ENCODE peak calls at places on chromosome 4, in nine cellular contexts. V is stomach, B is prostate gland, K is endodermal cell, S is Karpas-422, H is sigmoid colon, D is GM23248, R is body of pancreas, Q is OCI-LY7. T is an unnamed sample. For H3K4me1, the result is how much of the 10 kb centered on the place peaks cover.

GRCh38 chr4:2353222-2354107 is 65.0 kb downstream of the ZFYVE28 start:
- DNase-seq in V (no peak), B (no peak), K (peak), S (no peak), H (peak), D (no peak), R (no peak), Q (no peak), T (no peak)

GRCh38 chr4:28369504-28369903 is 1508.9 kb downstream of the STIM2 start:
- DNase-seq in V (no peak), B (no peak), K (no peak), S (no peak), H (no peak), D (peak), R (no peak), Q (no peak), T (no peak)

GRCh38 chr4:145618210-145618911 is 824 bp upstream of the MMAA start:
- DNase-seq in V (no peak), B (no peak), K (no peak), S (peak), H (no peak), D (peak), R (no peak), Q (peak), T (peak)

GRCh38 chr4:125303821-125304220 is 10.9 kb upstream of the FAT4 start:
- DNase-seq in V (no peak), B (no peak), K (no peak), S (no peak), H (no peak), D (no peak), R (no peak), Q (no peak), T (no peak)

GRCh38 chr4:37008199-37008598 is 236.3 kb upstream of the NWD2 start:
- DNase-seq in V (peak), B (peak), K (no peak), S (no peak), H (no peak), D (no peak), R (peak), Q (peak), T (no peak)

GRCh38 chr4:100095729-100096595 is 94.3 kb downstream of the DDIT4L start:
- DNase-seq in V (peak), B (peak), K (peak), S (peak), H (peak), D (peak), R (peak), Q (peak), T (peak)

GRCh38 chr4:152635876-152636275 is 43.9 kb downstream of the TMEM154 start:
- DNase-seq in V (no peak), B (no peak), K (no peak), S (no peak), H (no peak), D (no peak), R (no peak), Q (no peak), T (no peak)

GRCh38 chr4:30828290-30828926 is 108.2 kb downstream of the PCDH7 start:
- DNase-seq in V (no peak), B (no peak), K (no peak), S (no peak), H (no peak), D (no peak), R (no peak), Q (no peak), T (no peak)

GRCh38 chr4:129345680-129346079 is 249.7 kb downstream of the C4orf33 start:
- DNase-seq in V (no peak), B (no peak), K (no peak), S (no peak), H (no peak), D (no peak), R (no peak), Q (no peak), T (no peak)

GRCh38 chr4:83071116-83071515 is 36.1 kb downstream of the COPS4 start:
- DNase-seq in V (no peak), B (no peak), K (no peak), S (no peak), H (no peak), D (no peak), R (no peak), Q (no peak), T (no peak)

GRCh38 chr4:1026115-1026514 is 14.7 kb downstream of the FGFRL1 start:
- DNase-seq in V (peak), B (no peak), K (peak), S (peak), H (no peak), D (no peak), R (peak), Q (peak), T (no peak)

GRCh38 chr4:76326515-76326914 is 20.0 kb downstream of the STBD1 start:
- DNase-seq in V (no peak), B (no peak), K (no peak), S (no peak), H (no peak), D (no peak), R (no peak), Q (no peak), T (no peak)

GRCh38 chr4:4901877-4902276 is 42.4 kb downstream of the MSX1 start:
- DNase-seq in V (no peak), B (no peak), K (peak), S (peak), H (no peak), D (no peak), R (no peak), Q (peak), T (no peak)

GRCh38 chr4:84971319-84971932 is 4.9 kb upstream of the WDFY3 start:
- DNase-seq in V (no peak), B (no peak), K (no peak), S (peak), H (no peak), D (peak), R (no peak), Q (peak), T (no peak)

GRCh38 chr4:18976884-18977283 is 955.3 kb upstream of the LCORL start:
- DNase-seq in V (no peak), B (no peak), K (no peak), S (no peak), H (no peak), D (no peak), R (no peak), Q (no peak), T (no peak)

GRCh38 chr4:102438873-102439614 is 62.1 kb upstream of the NFKB1 start:
- DNase-seq in V (no peak), B (peak), K (no peak), S (no peak), H (no peak), D (peak), R (no peak), Q (no peak), T (no peak)

GRCh38 chr4:83686166-83686565 is 150.3 kb downstream of the GPAT3 start:
- DNase-seq in V (no peak), B (no peak), K (no peak), S (no peak), H (no peak), D (peak), R (no peak), Q (no peak), T (no peak)

GRCh38 chr4:149555146-149555545 is 260.5 kb downstream of the IQCM start:
- DNase-seq in V (no peak), B (no peak), K (no peak), S (no peak), H (no peak), D (no peak), R (no peak), Q (no peak), T (no peak)

GRCh38 chr4:65538571-65538970 is 131.7 kb downstream of the EPHA5 start:
- DNase-seq in V (no peak), B (no peak), K (no peak), S (no peak), H (no peak), D (peak), R (no peak), Q (no peak), T (no peak)

GRCh38 chr4:150495550-150495949 is 86.4 kb upstream of the MAB21L2 start:
- DNase-seq in V (no peak), B (no peak), K (no peak), S (peak), H (no peak), D (no peak), R (no peak), Q (no peak), T (no peak)

GRCh38 chr4:78747328-78747946 is 28.7 kb upstream of the BMP2K start:
- DNase-seq in V (no peak), B (no peak), K (no peak), S (no peak), H (no peak), D (peak), R (no peak), Q (no peak), T (no peak)

GRCh38 chr4:165207016-165207430 is 338 bp upstream of the KLHL2 start:
- DNase-seq in V (no peak), B (peak), K (no peak), S (peak), H (peak), D (peak), R (peak), Q (peak), T (no peak)

GRCh38 chr4:126441173-126441810 is 1126.5 kb downstream of the FAT4 start:
- DNase-seq in V (no peak), B (no peak), K (no peak), S (no peak), H (no peak), D (peak), R (no peak), Q (no peak), T (no peak)

GRCh38 chr4:189792819-189793618 is 147.7 kb upstream of the FRG1 start:
- DNase-seq in V (peak), B (peak), K (peak), S (peak), H (peak), D (peak), R (peak), Q (peak), T (peak)

GRCh38 chr4:129583868-129584267 is 487.9 kb downstream of the C4orf33 start:
- DNase-seq in V (no peak), B (no peak), K (peak), S (no peak), H (no peak), D (no peak), R (no peak), Q (no peak), T (peak)

GRCh38 chr4:80492761-80493160 is 157.2 kb downstream of the CFAP299 start:
- DNase-seq in V (peak), B (no peak), K (no peak), S (no peak), H (no peak), D (no peak), R (no peak), Q (peak), T (no peak)

GRCh38 chr4:2755821-2756690 is at the start of gene TNIP2:
- DNase-seq in V (peak), B (peak), K (peak), S (peak), H (peak), D (peak), R (peak), Q (peak), T (peak)

GRCh38 chr4:100633269-100633668 is 115.4 kb upstream of the EMCN start:
- DNase-seq in V (no peak), B (no peak), K (no peak), S (no peak), H (no peak), D (no peak), R (no peak), Q (no peak), T (no peak)

GRCh38 chr4:112327950-112328349 is 30.8 kb downstream of the ALPK1 start:
- DNase-seq in V (no peak), B (no peak), K (peak), S (peak), H (no peak), D (peak), R (no peak), Q (peak), T (no peak)

GRCh38 chr4:78610546-78611214 is 59.1 kb downstream of the ANXA3 start:
- DNase-seq in V (no peak), B (no peak), K (no peak), S (peak), H (no peak), D (peak), R (no peak), Q (peak), T (no peak)

GRCh38 chr4:95038791-95039190 is 281.0 kb downstream of the BMPR1B start:
- DNase-seq in V (no peak), B (no peak), K (no peak), S (no peak), H (no peak), D (no peak), R (no peak), Q (no peak), T (no peak)

GRCh38 chr4:89308161-89308500 is 531 bp upstream of the GPRIN3 start:
- DNase-seq in V (no peak), B (no peak), K (no peak), S (no peak), H (no peak), D (peak), R (no peak), Q (no peak), T (no peak)

GRCh38 chr4:41058426-41058825 is 155.9 kb downstream of the APBB2 start:
- DNase-seq in V (no peak), B (no peak), K (no peak), S (no peak), H (no peak), D (peak), R (no peak), Q (no peak), T (no peak)

GRCh38 chr4:8073206-8073863 is 85.3 kb downstream of the ABLIM2 start:
- DNase-seq in V (no peak), B (no peak), K (peak), S (no peak), H (no peak), D (no peak), R (no peak), Q (no peak), T (no peak)
- H3K27ac ChIP-seq in V (no peak), B (no peak), K (no peak), S (no peak), H (no peak), D (no peak), R (no peak), Q (no peak), T (no peak)

GRCh38 chr4:16031554-16032381 is 52.1 kb downstream of the PROM1 start:
- DNase-seq in V (no peak), B (no peak), K (no peak), S (no peak), H (no peak), D (no peak), R (no peak), Q (no peak), T (no peak)
- H3K4me1 ChIP-seq in V (under half), B (under half), K (under half), S (under half), H (under half), D (under half), R (under half), Q (under half), T (under half)

GRCh38 chr4:42454755-42455154 is 57.5 kb downstream of the SHISA3 start:
- DNase-seq in V (no peak), B (no peak), K (no peak), S (no peak), H (no peak), D (peak), R (no peak), Q (no peak), T (no peak)
- H3K27ac ChIP-seq in V (no peak), B (no peak), K (no peak), S (no peak), H (no peak), D (no peak), R (no peak), Q (no peak), T (no peak)

GRCh38 chr4:10105421-10105820 is 11.2 kb downstream of the WDR1 start:
- DNase-seq in V (no peak), B (no peak), K (no peak), S (no peak), H (no peak), D (peak), R (no peak), Q (no peak), T (no peak)
- H3K4me1 ChIP-seq in V (half or more), B (under half), K (under half), S (under half), H (under half), D (half or more), R (under half), Q (under half), T (half or more)

GRCh38 chr4:64305565-64306254 is 103.5 kb downstream of the TECRL start:
- DNase-seq in V (no peak), B (no peak), K (no peak), S (no peak), H (no peak), D (no peak), R (no peak), Q (no peak), T (no peak)

GRCh38 chr4:64306255-64306565 is 103.0 kb downstream of the TECRL start:
- DNase-seq in V (no peak), B (no peak), K (no peak), S (no peak), H (no peak), D (no peak), R (no peak), Q (no peak), T (no peak)
- H3K27ac ChIP-seq in V (no peak), B (no peak), K (no peak), S (no peak), H (no peak), D (no peak), R (no peak), Q (no peak), T (no peak)

GRCh38 chr4:16029886-16030285 is 53.9 kb downstream of the PROM1 start:
- DNase-seq in V (no peak), B (no peak), K (no peak), S (no peak), H (no peak), D (no peak), R (no peak), Q (no peak), T (no peak)

GRCh38 chr4:16032871-16033505 is 50.8 kb downstream of the PROM1 start:
- DNase-seq in V (no peak), B (no peak), K (no peak), S (no peak), H (no peak), D (no peak), R (no peak), Q (no peak), T (no peak)

GRCh38 chr4:16037901-16038300 is 45.9 kb downstream of the PROM1 start:
- DNase-seq in V (no peak), B (no peak), K (no peak), S (no peak), H (no peak), D (no peak), R (no peak), Q (no peak), T (no peak)

GRCh38 chr4:16032382-16032743 is 51.5 kb downstream of the PROM1 start:
- DNase-seq in V (no peak), B (no peak), K (no peak), S (no peak), H (no peak), D (no peak), R (no peak), Q (no peak), T (no peak)

GRCh38 chr4:16034010-16034829 is 49.6 kb downstream of the PROM1 start:
- DNase-seq in V (no peak), B (no peak), K (no peak), S (no peak), H (no peak), D (peak), R (no peak), Q (no peak), T (no peak)
- H3K4me1 ChIP-seq in V (under half), B (under half), K (under half), S (under half), H (under half), D (under half), R (under half), Q (under half), T (under half)

T was measured in tibial nerve.